ENCODE peak calls at places on chromosome 1, in five cellular contexts. N is aorta; D is lung; J is MG63; G is naive thymus-derived CD4-positive, alpha-beta T cell. A is an unnamed sample.

GRCh38 chr1:44330935-44331334 is 24.1 kb downstream of the ERI3 start:
- DNase-seq in D (no peak), J (no peak), G (no peak), N (no peak), A (no peak)

GRCh38 chr1:181354865-181355264 is 128.5 kb upstream of the CACNA1E start:
- DNase-seq in J (no peak), D (no peak), G (no peak), N (no peak), A (no peak)

GRCh38 chr1:178684542-178685000 is 40.5 kb upstream of the RALGPS2 start:
- DNase-seq in J (peak), D (no peak), N (no peak), G (no peak), A (peak)

GRCh38 chr1:226034482-226034881 is 28.0 kb upstream of the H3-3A start:
- DNase-seq in D (peak), G (no peak), J (peak), N (peak), A (peak)

GRCh38 chr1:221562542-221563475 is 179.1 kb downstream of the DUSP10 start:
- DNase-seq in G (no peak), J (no peak), D (no peak), N (no peak), A (no peak)

GRCh38 chr1:173475564-173476196 is 1.5 kb upstream of the PRDX6 start:
- DNase-seq in G (no peak), N (no peak), D (no peak), J (peak), A (peak)

GRCh38 chr1:46575300-46575699 is 23.9 kb upstream of the KNCN start:
- DNase-seq in G (no peak), N (no peak), J (no peak), D (no peak), A (no peak)

GRCh38 chr1:236092899-236093298 is 28.0 kb upstream of the NID1 start:
- DNase-seq in N (no peak), D (no peak), J (no peak), G (no peak), A (no peak)

GRCh38 chr1:54271341-54271740 is 71.4 kb downstream of the MRPL37 start:
- DNase-seq in G (no peak), D (no peak), J (no peak), N (no peak), A (no peak)

GRCh38 chr1:54273837-54274192 is 73.8 kb downstream of the MRPL37 start:
- DNase-seq in G (no peak), J (peak), N (no peak), D (no peak), A (no peak)

GRCh38 chr1:54272134-54272533 is 72.2 kb downstream of the MRPL37 start:
- DNase-seq in J (no peak), N (no peak), G (no peak), D (no peak), A (peak)

GRCh38 chr1:54273092-54273836 is 73.3 kb downstream of the MRPL37 start:
- DNase-seq in J (peak), N (peak), G (no peak), D (peak), A (peak)

DNA sequence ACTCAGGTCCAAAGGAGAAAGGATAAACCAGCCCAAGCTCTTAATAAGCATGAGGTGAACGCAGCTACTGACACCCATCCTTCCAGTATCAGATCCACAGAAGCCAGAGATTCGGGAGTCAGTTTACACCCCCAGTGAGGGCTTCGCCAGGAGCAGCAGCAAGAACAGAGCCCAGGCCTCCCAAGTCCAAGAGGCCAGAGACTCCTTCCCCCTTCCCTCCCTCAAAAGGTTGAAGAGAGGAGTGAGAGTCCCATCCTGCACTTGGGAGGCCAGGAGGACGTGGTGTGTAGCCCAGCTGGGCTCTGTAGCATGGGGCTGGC is 72.8 kb downstream of the MRPL37 start:
- DNase-seq in J (no peak), G (no peak), D (no peak), N (no peak), A (no peak)
- H3K4me3 ChIP-seq in J (no peak), G (no peak), D (no peak), N (no peak), A (no peak)

DNA sequence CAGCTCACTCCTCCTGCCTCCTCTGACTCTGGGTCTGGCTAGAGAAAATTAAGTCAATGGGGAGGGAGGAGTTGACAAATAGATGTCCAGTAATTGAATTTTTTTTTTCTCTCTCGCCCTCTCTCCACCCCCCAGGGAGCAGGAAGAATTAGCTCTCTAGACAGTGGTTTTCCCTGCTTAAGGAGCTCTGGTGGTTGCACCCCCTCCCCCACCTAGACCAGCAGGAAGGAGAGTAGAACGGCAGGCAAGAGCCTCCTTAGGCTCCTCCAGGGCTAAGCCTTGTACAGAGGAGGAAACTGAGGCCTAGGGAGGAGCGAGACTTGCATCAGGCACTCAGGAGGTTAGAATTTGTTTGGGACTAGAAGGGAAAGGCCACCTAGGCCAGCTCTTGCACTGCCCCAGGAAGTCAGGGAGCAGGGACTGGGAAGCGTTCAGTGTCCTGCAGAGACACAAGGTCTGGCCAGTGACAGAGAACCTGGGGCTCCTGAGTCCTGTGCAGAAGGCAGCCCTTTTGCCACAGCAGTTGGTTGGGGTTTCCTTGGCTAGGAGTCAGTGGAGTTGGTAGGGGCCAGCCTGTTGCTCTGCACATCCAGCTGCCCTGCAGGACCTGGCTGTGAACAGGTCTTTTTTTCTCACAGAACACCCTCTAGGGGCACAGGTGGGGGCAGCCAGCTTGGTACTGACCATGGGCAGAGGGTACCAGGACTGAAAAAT is 49.5 kb upstream of the ACOT11 start:
- DNase-seq in D (no peak), G (no peak), J (no peak), N (no peak), A (no peak)
- H3K4me3 ChIP-seq in D (no peak), G (no peak), J (no peak), N (no peak), A (peak)

GRCh38 chr1:160625725-160626498 is 20.9 kb downstream of the SLAMF1 start:
- DNase-seq in G (no peak), N (no peak), J (no peak), D (no peak), A (no peak)
- H3K4me3 ChIP-seq in G (no peak), N (no peak), J (no peak), D (no peak), A (no peak)

GRCh38 chr1:151371744-151372410 is 628 bp downstream of the SELENBP1 start:
- DNase-seq in J (peak), G (no peak), N (peak), D (peak), A (peak)
- H3K4me3 ChIP-seq in J (peak), G (no peak), N (peak), D (peak), A (peak)

GRCh38 chr1:51968632-51969031 is 21.9 kb downstream of the RAB3B start:
- DNase-seq in G (no peak), D (no peak), N (no peak), J (no peak), A (no peak)

GRCh38 chr1:51976831-51977602 is 13.5 kb downstream of the RAB3B start:
- DNase-seq in G (no peak), J (no peak), D (no peak), N (no peak), A (no peak)

GRCh38 chr1:51978099-51978498 is 12.4 kb downstream of the RAB3B start:
- DNase-seq in J (no peak), N (no peak), G (no peak), D (no peak), A (no peak)

GRCh38 chr1:51969038-51969705 is 21.3 kb downstream of the RAB3B start:
- DNase-seq in J (no peak), D (no peak), G (no peak), N (no peak), A (peak)

DNA sequence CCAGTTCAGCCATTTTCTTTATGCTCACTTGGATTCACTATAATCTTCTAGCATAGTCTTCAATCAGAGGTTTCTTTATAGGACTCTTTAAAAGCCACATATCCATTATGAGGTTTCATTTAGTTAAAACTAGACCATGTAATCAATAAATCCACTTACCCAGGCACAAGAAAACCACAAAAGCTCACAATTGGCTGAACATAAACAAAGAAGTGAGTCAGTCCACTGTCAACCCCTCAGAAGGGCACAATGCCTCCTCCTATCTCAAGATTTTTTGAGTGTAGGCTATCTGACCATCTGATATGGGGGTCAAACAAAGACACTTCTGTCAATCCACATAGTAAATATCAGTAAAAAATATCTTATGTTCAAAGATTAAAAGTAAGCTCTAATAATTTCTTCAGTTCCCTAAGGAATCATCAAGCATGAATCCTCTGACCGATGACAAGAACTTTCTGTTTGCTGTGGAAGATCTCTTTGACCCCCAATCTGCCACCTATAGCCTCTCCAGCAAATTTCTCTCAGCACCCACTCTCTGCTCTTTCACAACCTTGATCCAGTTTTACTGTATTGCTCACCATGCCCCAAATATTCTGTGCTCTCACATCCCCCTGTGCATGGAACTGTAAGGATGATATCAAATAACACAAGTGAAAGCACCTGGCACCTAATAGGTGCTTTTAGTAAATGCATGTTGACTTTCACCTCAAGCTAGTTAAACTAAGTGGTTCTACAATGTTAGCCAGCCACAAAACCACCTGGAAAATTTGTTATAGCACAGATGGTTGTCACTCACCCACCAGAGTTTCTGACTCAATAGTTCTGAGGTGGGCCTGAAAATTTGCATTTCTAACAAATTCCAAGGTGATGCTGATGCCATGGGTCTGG is 16.7 kb downstream of the RAB3B start:
- DNase-seq in J (no peak), D (no peak), G (no peak), N (no peak), A (peak)
- H3K4me3 ChIP-seq in J (no peak), D (no peak), G (no peak), N (no peak), A (no peak)

DNA sequence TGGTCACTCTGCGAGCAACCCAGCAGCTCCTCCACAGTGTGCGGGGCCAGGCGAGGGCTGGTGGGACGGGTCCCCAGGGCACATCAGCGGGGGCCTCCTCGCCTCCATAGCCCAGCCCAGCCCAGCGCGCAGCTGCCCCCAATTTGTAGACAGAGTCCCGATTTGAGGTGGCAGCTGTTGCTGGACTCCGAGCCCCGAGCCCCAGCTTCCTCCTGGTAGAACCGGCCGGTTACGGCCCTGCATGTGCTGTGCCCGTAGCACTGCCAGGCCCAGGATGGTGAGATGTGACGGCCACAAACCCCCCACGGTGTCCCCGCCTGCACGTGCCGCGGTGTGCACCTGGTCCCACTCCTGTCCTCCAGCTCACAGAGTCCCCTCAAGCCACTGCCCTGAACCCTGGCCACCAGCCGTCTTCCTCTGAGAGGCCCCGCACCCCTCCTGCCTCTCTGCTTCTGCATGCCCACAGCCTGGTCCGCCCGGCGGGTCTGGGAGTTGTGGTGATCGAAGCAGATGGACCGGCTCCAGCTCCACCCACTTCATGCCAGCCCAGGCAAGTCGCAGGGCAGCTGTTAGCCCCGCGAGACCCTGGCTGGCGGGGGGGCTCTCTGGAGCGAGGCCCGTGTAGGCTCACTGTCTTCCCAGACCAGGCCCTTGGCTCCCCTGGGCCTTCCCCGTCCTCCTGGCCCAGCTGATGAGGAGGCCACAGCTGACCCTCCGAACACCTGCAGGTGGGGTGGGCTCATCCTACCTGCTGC is 55.5 kb downstream of the MORN1 start:
- DNase-seq in G (no peak), J (no peak), D (no peak), N (no peak), A (no peak)
- H3K4me3 ChIP-seq in G (no peak), J (no peak), D (no peak), N (no peak), A (no peak)

DNA sequence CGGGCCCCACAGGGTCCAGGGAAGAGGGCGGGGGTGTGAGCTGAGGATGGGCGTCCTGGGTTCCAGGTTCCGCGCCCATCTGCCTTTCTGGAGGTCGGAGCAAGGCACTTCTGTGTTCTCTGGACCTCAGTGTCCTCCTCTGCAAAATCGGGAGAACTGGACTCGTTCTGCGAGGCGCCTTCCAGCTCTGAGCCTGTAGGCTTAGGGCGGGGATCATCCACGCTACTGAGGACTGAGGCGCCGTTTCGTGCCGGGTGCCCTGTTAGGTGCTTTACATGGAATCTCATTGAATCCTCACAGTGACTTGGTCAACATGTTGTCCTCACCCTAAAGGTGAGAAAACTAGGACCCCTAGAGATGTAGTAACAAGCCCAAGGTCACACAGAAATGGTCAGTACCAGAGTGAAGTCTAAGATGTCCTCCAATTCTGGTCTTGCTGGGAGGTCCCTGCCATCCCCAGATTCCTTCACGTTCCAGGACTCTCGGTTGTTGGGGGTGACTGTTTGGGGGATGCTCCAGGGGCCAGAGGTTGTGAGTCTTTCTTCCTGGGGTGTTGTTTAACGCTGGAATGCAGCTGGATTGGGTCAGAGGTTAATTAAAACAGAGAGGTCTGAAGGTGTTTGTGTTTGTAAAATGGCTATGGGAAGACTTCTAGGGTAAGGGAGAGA is 683 bp downstream of the PRKAA2 start:
- DNase-seq in D (no peak), J (no peak), N (peak), G (no peak), A (no peak)
- H3K4me3 ChIP-seq in D (peak), J (peak), N (peak), G (no peak), A (peak)

GRCh38 chr1:150272379-150272840 is at the start of gene C1orf54:
- DNase-seq in J (no peak), D (no peak), N (peak), G (no peak), A (peak)
- H3K4me3 ChIP-seq in J (no peak), D (no peak), N (peak), G (no peak), A (peak)

DNA sequence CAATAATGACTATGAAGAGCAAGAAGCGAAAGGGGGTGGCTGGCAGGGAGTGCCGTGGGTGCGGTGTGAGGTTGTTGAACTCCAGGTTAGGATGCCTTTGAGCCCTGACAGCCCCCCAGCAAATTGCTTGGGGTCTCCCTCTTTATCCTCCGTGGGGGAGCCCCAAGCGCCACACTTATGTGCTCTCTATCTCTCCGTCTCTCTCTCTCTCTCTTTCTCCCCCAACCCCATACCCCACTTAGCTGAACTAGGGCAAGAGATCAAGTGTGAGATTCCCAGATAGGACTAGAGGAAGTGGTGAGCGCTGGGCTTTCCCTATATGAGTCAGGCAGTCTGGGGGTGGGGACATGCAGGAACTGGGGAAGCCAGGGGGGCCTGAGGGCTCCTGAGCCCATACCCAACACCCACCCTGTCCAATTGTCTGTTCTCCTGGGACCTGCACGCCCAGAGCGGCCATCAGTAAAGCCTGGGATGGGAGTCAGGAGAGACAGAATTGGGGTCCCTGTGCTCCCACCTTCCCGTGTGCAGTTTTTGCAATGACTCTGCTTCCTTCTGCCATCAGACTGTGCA is 7.8 kb downstream of the EFHD2 start:
- DNase-seq in G (no peak), N (no peak), J (peak), D (peak), A (peak)
- H3K4me3 ChIP-seq in G (peak), N (no peak), J (no peak), D (no peak), A (no peak)

GRCh38 chr1:235047331-235047871 is 81.2 kb downstream of the TOMM20 start:
- DNase-seq in J (peak), D (no peak), G (no peak), N (no peak), A (no peak)
- H3K4me3 ChIP-seq in J (no peak), D (no peak), G (no peak), N (no peak), A (no peak)